ENCODE peak calls at places on chromosomes 16 and 17, in seven cellular contexts. C, I, D, F, K, B and G are unnamed samples.

GRCh38 chr16:4358831-4359561 is 7.9 kb upstream of the PAM16 start:
- DNase-seq in D (peak), C (no peak), F (peak), I (peak), K (peak), B (no peak), G (peak)

GRCh38 chr17:17826942-17827785 is 9.6 kb downstream of the SREBF1 start:
- DNase-seq in D (no peak), I (no peak), B (no peak), K (no peak), F (no peak), C (no peak), G (no peak)

GRCh38 chr17:64060331-64060730 is 39.9 kb upstream of the ICAM2 start:
- DNase-seq in D (no peak), C (no peak), K (no peak), B (no peak), I (no peak), F (no peak), G (no peak)

GRCh38 chr16:27237229-27238015 is 31.1 kb downstream of the NSMCE1 start:
- DNase-seq in B (no peak), C (no peak), F (peak), K (peak), D (peak), I (no peak), G (peak)

GRCh38 chr17:80546267-80546666 is 1.6 kb downstream of the RPTOR start:
- DNase-seq in C (no peak), I (no peak), B (no peak), F (no peak), K (no peak), D (no peak), G (no peak)

GRCh38 chr17:68011199-68011665 is 15.0 kb upstream of the C17orf58 start:
- DNase-seq in C (no peak), D (peak), F (peak), B (peak), I (no peak), K (peak), G (peak)

GRCh38 chr17:39687546-39688474 is at the start of gene PGAP3:
- DNase-seq in D (peak), B (peak), F (peak), K (peak), C (peak), I (peak), G (peak)

GRCh38 chr17:18185391-18185790 is 1.8 kb downstream of the ALKBH5 start:
- DNase-seq in B (no peak), F (no peak), D (no peak), C (no peak), K (no peak), I (no peak), G (no peak)

GRCh38 chr17:2239882-2240430 is 63.6 kb downstream of the SMG6 start:
- DNase-seq in K (peak), B (peak), D (peak), C (no peak), I (peak), F (peak), G (no peak)

GRCh38 chr16:878071-878784 is 77.7 kb upstream of the GNG13 start:
- DNase-seq in D (no peak), I (peak), F (no peak), K (no peak), C (peak), B (no peak), G (peak)

DNA sequence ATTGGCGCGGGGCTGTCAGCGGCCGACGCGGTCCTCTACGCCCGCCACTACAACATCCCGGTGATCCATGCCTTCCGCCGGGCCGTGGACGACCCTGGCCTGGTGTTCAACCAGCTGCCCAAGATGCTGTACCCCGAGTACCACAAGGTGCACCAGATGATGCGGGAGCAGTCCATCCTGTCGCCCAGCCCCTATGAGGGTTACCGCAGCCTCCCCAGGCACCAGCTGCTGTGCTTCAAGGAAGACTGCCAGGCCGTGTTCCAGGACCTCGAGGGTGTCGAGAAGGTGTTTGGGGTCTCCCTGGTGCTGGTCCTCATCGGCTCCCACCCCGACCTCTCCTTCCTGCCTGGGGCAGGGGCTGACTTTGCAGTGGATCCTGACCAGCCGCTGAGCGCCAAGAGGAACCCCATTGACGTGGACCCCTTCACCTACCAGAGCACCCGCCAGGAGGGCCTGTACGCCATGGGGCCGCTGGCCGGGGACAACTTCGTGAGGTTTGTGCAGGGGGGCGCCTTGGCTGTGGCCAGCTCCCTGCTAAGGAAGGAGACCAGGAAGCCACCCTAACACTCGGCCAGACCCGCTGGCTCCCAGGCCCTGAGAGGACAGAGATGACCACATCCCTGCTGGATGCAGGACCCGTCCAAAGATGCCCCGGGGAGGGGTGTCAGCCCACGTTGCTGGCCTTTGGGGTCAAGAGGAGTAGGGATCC is 2.4 kb upstream of the NECAB2 start:
- DNase-seq in K (no peak), D (no peak), C (no peak), F (no peak), B (no peak), I (no peak), G (no peak)
- TF ChIP-seq CTCF in K (no peak), D (no peak), C (no peak), F (no peak), B (no peak), I (no peak), G (no peak)

GRCh38 chr17:73131993-73132595 is 32.7 kb upstream of the SSTR2 start:
- DNase-seq in I (no peak), C (no peak), F (no peak), D (no peak), B (no peak), K (no peak), G (no peak)
- H3K4me3 ChIP-seq in I (no peak), C (no peak), F (no peak), D (no peak), B (no peak), K (no peak), G (no peak)

GRCh38 chr16:89422905-89423630 is 67.3 kb downstream of the ANKRD11 start:
- DNase-seq in F (no peak), I (no peak), B (no peak), K (no peak), D (peak), C (no peak), G (peak)
- TF ChIP-seq POLR2A in F (no peak), I (no peak), B (no peak), K (no peak), D (no peak), C (no peak), G (no peak)

GRCh38 chr17:10062757-10063385 is 135.5 kb downstream of the GAS7 start:
- DNase-seq in I (no peak), K (peak), C (no peak), D (peak), F (no peak), B (no peak), G (no peak)
- TF ChIP-seq CTCF in I (no peak), K (no peak), C (no peak), D (no peak), F (no peak), B (no peak), G (no peak)

DNA sequence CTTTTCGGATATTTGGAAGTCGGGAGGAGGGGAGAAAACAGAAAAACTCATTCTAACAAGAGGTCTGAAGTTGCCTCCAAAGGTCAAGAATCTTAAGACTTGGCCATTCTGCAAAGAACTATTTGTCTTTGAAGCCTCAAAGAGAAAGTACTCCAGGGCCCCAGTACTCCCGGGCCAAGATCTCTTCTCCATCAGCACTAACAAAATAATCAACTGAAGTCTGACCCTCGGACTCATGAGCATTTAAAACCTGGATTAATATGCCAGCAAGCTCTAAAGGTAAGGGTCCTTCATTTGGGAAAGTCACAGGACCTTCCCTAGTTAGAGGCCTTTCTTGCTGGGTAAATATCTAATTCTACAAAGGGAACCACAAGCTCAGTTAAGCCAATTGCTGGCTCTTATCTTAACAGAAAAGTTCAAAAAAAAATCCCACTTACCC is 4.5 kb downstream of the AXIN2 start:
- DNase-seq in F (no peak), B (no peak), D (no peak), I (no peak), K (no peak), C (no peak), G (no peak)
- H3K4me3 ChIP-seq in F (peak), B (no peak), D (no peak), I (peak), K (no peak), C (peak), G (no peak)

DNA sequence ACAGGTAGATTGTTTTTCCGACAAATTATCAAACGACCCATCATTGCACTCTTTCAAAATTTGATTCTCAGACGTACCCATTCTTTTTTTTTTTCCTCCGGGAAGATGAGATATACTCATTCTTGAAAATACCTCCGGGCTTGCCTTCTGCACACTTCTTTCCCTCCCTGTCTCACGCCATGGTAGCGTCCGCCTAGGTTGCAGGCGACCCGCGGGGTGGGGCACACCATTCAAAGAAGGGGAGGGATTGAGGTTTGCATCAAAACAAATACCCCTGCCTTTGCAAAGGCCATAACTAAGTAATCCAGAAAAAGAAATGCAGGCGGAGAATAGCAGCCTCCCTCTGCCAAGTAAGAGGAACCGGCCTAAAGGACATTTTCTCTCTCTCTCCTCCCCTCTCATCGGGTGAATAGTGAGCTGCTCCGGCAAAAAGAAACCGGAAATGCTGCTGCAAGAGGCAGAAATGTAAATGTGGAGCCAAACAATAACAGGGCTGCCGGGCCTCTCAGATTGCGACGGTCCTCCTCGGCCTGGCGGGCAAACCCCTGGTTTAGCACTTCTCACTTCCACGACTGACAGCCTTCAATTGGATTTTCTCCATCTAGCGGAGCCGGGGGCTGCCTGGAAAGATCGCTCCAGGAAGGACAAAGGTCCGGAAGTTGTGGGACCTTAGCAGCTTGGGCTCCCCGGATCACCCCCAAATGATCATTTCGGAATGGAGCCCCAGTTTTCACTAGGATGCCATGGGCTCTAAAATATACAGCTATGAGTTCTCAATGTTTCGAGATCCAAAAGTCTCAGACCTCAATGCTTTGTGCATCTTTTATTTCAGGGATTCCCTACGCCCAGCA is 844 bp downstream of the TP53 start:
- DNase-seq in K (peak), D (peak), I (peak), B (peak), F (peak), C (peak), G (peak)
- TF ChIP-seq POLR2A in K (peak), D (peak), I (peak), B (no peak), F (peak), C (peak), G (peak)

GRCh38 chr17:6172642-6173330 is 102.6 kb downstream of the WSCD1 start:
- DNase-seq in K (no peak), I (no peak), C (no peak), B (no peak), D (no peak), F (no peak), G (peak)

GRCh38 chr17:6178959-6179358 is 108.8 kb downstream of the WSCD1 start:
- DNase-seq in I (no peak), F (no peak), D (peak), K (no peak), B (no peak), C (no peak), G (no peak)

GRCh38 chr17:6173653-6174052 is 103.5 kb downstream of the WSCD1 start:
- DNase-seq in I (no peak), C (no peak), K (no peak), F (no peak), D (no peak), B (no peak), G (no peak)

DNA sequence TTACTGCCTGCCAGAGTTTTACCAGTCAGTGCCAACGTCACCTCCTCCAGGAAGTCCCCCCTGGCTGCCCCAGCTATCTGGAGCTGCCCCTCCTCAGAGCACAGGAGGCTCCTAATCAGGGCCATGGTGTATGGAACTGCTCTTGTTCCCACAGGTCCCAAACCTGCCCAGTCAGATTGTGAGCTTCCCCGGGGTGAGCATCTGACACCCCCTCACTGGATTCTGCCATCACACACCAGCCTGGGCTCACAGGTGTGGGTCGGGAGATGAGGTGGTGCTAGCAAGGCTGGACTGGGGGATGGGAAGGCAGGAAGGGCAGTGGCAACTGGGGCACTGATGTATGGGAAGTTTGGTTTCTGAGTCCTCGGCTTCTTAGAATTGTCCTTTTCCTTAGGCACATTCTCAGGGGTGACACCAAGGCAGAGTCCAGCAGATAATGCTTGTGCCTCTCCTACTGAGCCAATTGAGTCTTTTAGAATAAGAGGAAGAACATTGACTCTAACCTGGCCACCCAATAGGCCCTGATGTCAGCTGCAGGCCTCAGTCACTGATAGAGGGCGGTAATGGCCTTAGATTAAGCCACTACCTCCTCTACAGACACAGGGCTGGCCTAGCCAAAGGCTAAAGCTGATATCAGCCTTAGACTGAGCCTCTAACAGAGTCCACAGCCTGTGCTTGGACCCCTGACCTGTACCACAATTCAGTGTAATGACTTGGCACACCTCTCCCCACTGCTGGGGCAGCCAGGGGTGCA is 107.9 kb downstream of the WSCD1 start:
- DNase-seq in B (no peak), D (no peak), I (no peak), K (no peak), F (no peak), C (no peak), G (no peak)
- TF ChIP-seq CTCF in B (no peak), D (no peak), I (no peak), K (no peak), F (no peak), C (no peak), G (no peak)

GRCh38 chr17:15913826-15914225 is 31.1 kb upstream of the ADORA2B start:
- DNase-seq in F (no peak), I (no peak), K (no peak), B (no peak), D (no peak), C (no peak), G (no peak)
- H3K4me3 ChIP-seq in F (no peak), I (no peak), K (no peak), B (no peak), D (no peak), C (no peak), G (no peak)

GRCh38 chr17:32006957-32007462 is at the start of gene LRRC37B:
- DNase-seq in C (peak), D (peak), B (peak), F (peak), K (peak), I (peak), G (peak)
- TF ChIP-seq POLR2A in C (no peak), D (no peak), B (no peak), F (no peak), K (peak), I (no peak), G (no peak)